ENCODE peak calls at places on chromosomes 4 and X, in four cellular contexts. One of them, this sample, is unnamed.

GRCh38 chr4:121950212-121950679 is 1.6 kb downstream of the TRPC3 start:
- DNase-seq in T-helper 1 cell: peak
- DNase-seq in stimulated activated CD4-positive, alpha-beta T cell treated with anti-CD3 and anti-CD28 coated beads, TNF-alpha, amount 100 ng/mL, for 48 hours: peak
- DNase-seq in nucleus accumbens: peak
- DNase-seq in this sample: peak

GRCh38 chrX:36898301-36898700 is 109.9 kb upstream of the FAM47C start:
- DNase-seq in T-helper 1 cell: no peak
- DNase-seq in stimulated activated CD4-positive, alpha-beta T cell treated with anti-CD3 and anti-CD28 coated beads, TNF-alpha, amount 100 ng/mL, for 48 hours: no peak
- DNase-seq in nucleus accumbens: no peak
- DNase-seq in this sample: no peak

GRCh38 chr4:170872794-170873193 is 783.0 kb upstream of the AADAT start:
- DNase-seq in T-helper 1 cell: no peak
- DNase-seq in stimulated activated CD4-positive, alpha-beta T cell treated with anti-CD3 and anti-CD28 coated beads, TNF-alpha, amount 100 ng/mL, for 48 hours: no peak
- DNase-seq in nucleus accumbens: peak
- DNase-seq in this sample: no peak

GRCh38 chrX:46918434-46918833 is 6.2 kb downstream of the JADE3 start:
- DNase-seq in T-helper 1 cell: no peak
- DNase-seq in stimulated activated CD4-positive, alpha-beta T cell treated with anti-CD3 and anti-CD28 coated beads, TNF-alpha, amount 100 ng/mL, for 48 hours: no peak
- DNase-seq in nucleus accumbens: no peak
- DNase-seq in this sample: no peak

GRCh38 chr4:188428935-188429334 is 289.7 kb downstream of the TRIML1 start:
- DNase-seq in T-helper 1 cell: no peak
- DNase-seq in stimulated activated CD4-positive, alpha-beta T cell treated with anti-CD3 and anti-CD28 coated beads, TNF-alpha, amount 100 ng/mL, for 48 hours: no peak
- DNase-seq in nucleus accumbens: no peak
- DNase-seq in this sample: no peak

GRCh38 chr4:59608466-59608865 is 1591.7 kb upstream of the ADGRL3 start:
- DNase-seq in T-helper 1 cell: no peak
- DNase-seq in stimulated activated CD4-positive, alpha-beta T cell treated with anti-CD3 and anti-CD28 coated beads, TNF-alpha, amount 100 ng/mL, for 48 hours: no peak
- DNase-seq in nucleus accumbens: no peak
- DNase-seq in this sample: no peak

GRCh38 chr4:2451036-2451520 is 17.8 kb upstream of the RNF4 start:
- DNase-seq in T-helper 1 cell: no peak
- DNase-seq in stimulated activated CD4-positive, alpha-beta T cell treated with anti-CD3 and anti-CD28 coated beads, TNF-alpha, amount 100 ng/mL, for 48 hours: no peak
- DNase-seq in nucleus accumbens: no peak
- DNase-seq in this sample: no peak

GRCh38 chrX:1524874-1525582 is 12.0 kb downstream of the P2RY8 start:
- DNase-seq in T-helper 1 cell: no peak
- DNase-seq in stimulated activated CD4-positive, alpha-beta T cell treated with anti-CD3 and anti-CD28 coated beads, TNF-alpha, amount 100 ng/mL, for 48 hours: no peak
- DNase-seq in nucleus accumbens: no peak
- DNase-seq in this sample: no peak

GRCh38 chr4:77652237-77652897 is 46.7 kb downstream of the CXCL13 start:
- DNase-seq in T-helper 1 cell: no peak
- DNase-seq in stimulated activated CD4-positive, alpha-beta T cell treated with anti-CD3 and anti-CD28 coated beads, TNF-alpha, amount 100 ng/mL, for 48 hours: no peak
- DNase-seq in nucleus accumbens: peak
- DNase-seq in this sample: no peak

GRCh38 chr4:125736057-125736456 is 421.3 kb downstream of the FAT4 start:
- DNase-seq in T-helper 1 cell: no peak
- DNase-seq in stimulated activated CD4-positive, alpha-beta T cell treated with anti-CD3 and anti-CD28 coated beads, TNF-alpha, amount 100 ng/mL, for 48 hours: no peak
- DNase-seq in nucleus accumbens: no peak
- DNase-seq in this sample: no peak

GRCh38 chr4:1367230-1367935 is 20.4 kb downstream of the UVSSA start:
- DNase-seq in T-helper 1 cell: no peak
- DNase-seq in stimulated activated CD4-positive, alpha-beta T cell treated with anti-CD3 and anti-CD28 coated beads, TNF-alpha, amount 100 ng/mL, for 48 hours: no peak
- DNase-seq in nucleus accumbens: no peak
- DNase-seq in this sample: no peak

GRCh38 chrX:15043538-15043937 is 170.3 kb downstream of the MOSPD2 start:
- DNase-seq in T-helper 1 cell: no peak
- DNase-seq in stimulated activated CD4-positive, alpha-beta T cell treated with anti-CD3 and anti-CD28 coated beads, TNF-alpha, amount 100 ng/mL, for 48 hours: no peak
- DNase-seq in nucleus accumbens: no peak
- DNase-seq in this sample: no peak

GRCh38 chr4:169727616-169728015 is 30.1 kb downstream of the HPF1 start:
- DNase-seq in T-helper 1 cell: no peak
- DNase-seq in stimulated activated CD4-positive, alpha-beta T cell treated with anti-CD3 and anti-CD28 coated beads, TNF-alpha, amount 100 ng/mL, for 48 hours: no peak
- DNase-seq in nucleus accumbens: no peak
- DNase-seq in this sample: no peak

GRCh38 chrX:86946569-86946968 is 571.0 kb upstream of the KLHL4 start:
- DNase-seq in T-helper 1 cell: no peak
- DNase-seq in stimulated activated CD4-positive, alpha-beta T cell treated with anti-CD3 and anti-CD28 coated beads, TNF-alpha, amount 100 ng/mL, for 48 hours: no peak
- DNase-seq in nucleus accumbens: peak
- DNase-seq in this sample: no peak

GRCh38 chr4:53313510-53313909 is 52.4 kb downstream of the SCFD2 start:
- DNase-seq in T-helper 1 cell: no peak
- DNase-seq in stimulated activated CD4-positive, alpha-beta T cell treated with anti-CD3 and anti-CD28 coated beads, TNF-alpha, amount 100 ng/mL, for 48 hours: no peak
- DNase-seq in nucleus accumbens: peak
- DNase-seq in this sample: no peak

GRCh38 chr4:79915276-79915675 is 157.8 kb downstream of the ANTXR2 start:
- DNase-seq in T-helper 1 cell: no peak
- DNase-seq in stimulated activated CD4-positive, alpha-beta T cell treated with anti-CD3 and anti-CD28 coated beads, TNF-alpha, amount 100 ng/mL, for 48 hours: no peak
- DNase-seq in nucleus accumbens: no peak
- DNase-seq in this sample: no peak

GRCh38 chr4:54255881-54256280 is 26.8 kb downstream of the PDGFRA start:
- DNase-seq in T-helper 1 cell: no peak
- DNase-seq in stimulated activated CD4-positive, alpha-beta T cell treated with anti-CD3 and anti-CD28 coated beads, TNF-alpha, amount 100 ng/mL, for 48 hours: no peak
- DNase-seq in nucleus accumbens: no peak
- DNase-seq in this sample: no peak

GRCh38 chrX:39693298-39693697 is 404.5 kb downstream of the BCOR start:
- DNase-seq in T-helper 1 cell: no peak
- DNase-seq in stimulated activated CD4-positive, alpha-beta T cell treated with anti-CD3 and anti-CD28 coated beads, TNF-alpha, amount 100 ng/mL, for 48 hours: no peak
- DNase-seq in nucleus accumbens: no peak
- DNase-seq in this sample: no peak

GRCh38 chr4:113173132-113173531 is 123.7 kb downstream of the ANK2 start:
- DNase-seq in T-helper 1 cell: no peak
- DNase-seq in stimulated activated CD4-positive, alpha-beta T cell treated with anti-CD3 and anti-CD28 coated beads, TNF-alpha, amount 100 ng/mL, for 48 hours: no peak
- DNase-seq in nucleus accumbens: no peak
- DNase-seq in this sample: no peak